ENCODE peak calls at places on chromosomes 1 and 21, in eight cellular contexts. H is stomach; R is heart right ventricle; S is upper lobe of right lung; A is fibroblast of lung; G is SJSA1; I is CD8-positive, alpha-beta T cell; X is CD4-positive, alpha-beta memory T cell. C is an unnamed sample.

GRCh38 chr1:40232444-40232843 is 15.3 kb upstream of the TMCO2 start:
- DNase-seq in I (no peak), A (no peak), G (no peak), S (no peak), H (no peak), X (peak; percentile 58), R (no peak), C (no peak)

GRCh38 chr1:201370500-201370899 is 7.0 kb downstream of the TNNT2 start:
- DNase-seq in X (no peak), A (no peak), R (no peak), S (no peak), G (no peak), I (no peak), H (no peak), C (no peak)

GRCh38 chr1:51666463-51666862 is 49.6 kb downstream of the OSBPL9 start:
- DNase-seq in S (no peak), A (peak; percentile 96), H (no peak), I (no peak), R (peak; percentile 22), X (no peak), G (no peak), C (no peak)

GRCh38 chr1:240426056-240426455 is 185.9 kb downstream of the GREM2 start:
- DNase-seq in A (peak; percentile 24), R (no peak), G (no peak), H (no peak), X (no peak), I (no peak), S (no peak), C (no peak)

GRCh38 chr1:27548858-27549719 is 54.9 kb downstream of the AHDC1 start:
- DNase-seq in A (no peak), I (no peak), X (peak; percentile 12), R (no peak), G (no peak), S (no peak), H (no peak), C (no peak)

GRCh38 chr1:41851589-41851988 is 67.1 kb downstream of the HIVEP3 start:
- DNase-seq in H (no peak), A (peak; percentile 91), G (no peak), R (no peak), X (no peak), I (no peak), S (no peak), C (peak; percentile 51)

GRCh38 chr1:106615473-106615872 is 441.0 kb upstream of the PRMT6 start:
- DNase-seq in X (no peak), H (no peak), A (no peak), I (no peak), G (no peak), S (no peak), R (no peak), C (no peak)

GRCh38 chr1:175824079-175824478 is 80.7 kb upstream of the TNR start:
- DNase-seq in X (no peak), H (no peak), R (peak; percentile 21), S (no peak), I (no peak), G (no peak), A (no peak), C (no peak)

GRCh38 chr1:204149107-204149506 is 2.7 kb downstream of the ETNK2 start:
- DNase-seq in I (no peak), G (no peak), H (no peak), R (no peak), S (no peak), A (no peak), X (no peak), C (no peak)

GRCh38 chr1:247288341-247288740 is 32.5 kb downstream of the VN1R5 start:
- DNase-seq in G (no peak), H (no peak), S (no peak), A (no peak), I (no peak), R (no peak), X (no peak), C (no peak)

GRCh38 chr1:41716188-41717130 is 202.3 kb downstream of the HIVEP3 start:
- DNase-seq in R (no peak), I (no peak), S (no peak), X (no peak), A (peak; percentile 19), G (no peak), H (no peak), C (no peak)

GRCh38 chr21:43734830-43735229 is 15.9 kb downstream of the PDXK start:
- DNase-seq in G (no peak), I (no peak), H (peak; percentile 54), X (no peak), A (peak; percentile 87), R (no peak), S (peak; percentile 77), C (no peak)

DNA sequence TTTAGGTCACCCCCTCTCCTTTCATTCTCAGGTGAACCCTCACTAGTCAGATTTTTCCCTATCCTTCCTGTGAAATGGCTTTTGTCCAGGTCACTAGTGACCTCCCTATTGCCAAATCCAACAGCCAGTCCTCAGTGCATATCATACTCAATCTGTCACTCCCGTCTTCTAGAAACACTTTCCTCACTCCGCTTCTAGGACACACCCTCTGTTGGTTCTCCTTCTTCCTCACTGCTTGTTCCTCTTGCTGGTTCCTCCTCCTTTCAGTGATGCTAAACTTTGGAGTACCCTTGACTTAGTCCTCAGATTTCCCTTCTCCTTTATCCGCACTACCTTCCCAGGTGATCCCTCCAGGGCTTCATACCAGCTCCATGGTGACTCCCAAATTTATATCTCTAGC is 94.3 kb downstream of the RNF220 start:
- DNase-seq in A (no peak), H (no peak), G (no peak), S (no peak), R (no peak), X (no peak), I (no peak), C (no peak)
- H3K27me3 ChIP-seq in A (peaks cover 37% of the 10 kb centered on the region), H (peaks cover 48% of the 10 kb centered on the region), G (peaks cover 32% of the 10 kb centered on the region), S (peaks cover 11% of the 10 kb centered on the region), R (no peaks in the 10 kb centered on the region), X (no peaks in the 10 kb centered on the region), I (no peaks in the 10 kb centered on the region), C (peaks cover 26% of the 10 kb centered on the region)

GRCh38 chr1:155812878-155813277 is 44.1 kb downstream of the GON4L start:
- DNase-seq in I (no peak), G (no peak), S (no peak), R (no peak), X (no peak), A (no peak), H (no peak), C (no peak)
- H3K36me3 ChIP-seq in I (peaks cover 35% of the 10 kb centered on the region), G (peaks cover 76% of the 10 kb centered on the region), S (peaks cover 85% of the 10 kb centered on the region), R (peaks cover 91% of the 10 kb centered on the region), X (peaks cover 34% of the 10 kb centered on the region), A (peaks cover 3% of the 10 kb centered on the region), H (peaks cover 19% of the 10 kb centered on the region), C (peaks cover 38% of the 10 kb centered on the region)

DNA sequence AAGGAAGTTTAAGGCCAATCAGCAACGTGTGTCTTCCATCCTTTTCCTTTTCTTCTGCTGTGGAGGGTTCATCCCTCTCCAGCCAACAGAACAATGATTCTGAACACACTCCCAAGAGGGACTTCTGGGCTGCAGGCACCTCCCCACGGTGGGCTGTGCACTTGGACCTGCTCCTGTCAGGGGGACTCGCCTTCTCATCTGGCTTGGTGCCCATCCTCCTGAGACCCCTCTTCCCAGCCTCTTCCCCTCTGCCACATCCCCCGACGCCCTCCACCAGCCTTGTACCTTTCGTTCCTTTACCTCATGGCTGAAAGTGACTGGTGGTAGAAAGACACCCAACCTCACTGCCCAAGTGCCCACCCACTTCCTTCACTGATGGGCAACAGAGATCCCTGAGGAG is 26.0 kb upstream of the SLAMF9 start:
- DNase-seq in G (no peak), I (peak; percentile 34), A (no peak), R (no peak), S (no peak), H (no peak), X (no peak), C (no peak)
- H3K27me3 ChIP-seq in G (peaks cover 27% of the 10 kb centered on the region), I (no peaks in the 10 kb centered on the region), A (peaks cover 8% of the 10 kb centered on the region), R (peaks cover 29% of the 10 kb centered on the region), S (no peaks in the 10 kb centered on the region), H (no peaks in the 10 kb centered on the region), X (peaks cover 5% of the 10 kb centered on the region), C (peaks cover 4% of the 10 kb centered on the region)

DNA sequence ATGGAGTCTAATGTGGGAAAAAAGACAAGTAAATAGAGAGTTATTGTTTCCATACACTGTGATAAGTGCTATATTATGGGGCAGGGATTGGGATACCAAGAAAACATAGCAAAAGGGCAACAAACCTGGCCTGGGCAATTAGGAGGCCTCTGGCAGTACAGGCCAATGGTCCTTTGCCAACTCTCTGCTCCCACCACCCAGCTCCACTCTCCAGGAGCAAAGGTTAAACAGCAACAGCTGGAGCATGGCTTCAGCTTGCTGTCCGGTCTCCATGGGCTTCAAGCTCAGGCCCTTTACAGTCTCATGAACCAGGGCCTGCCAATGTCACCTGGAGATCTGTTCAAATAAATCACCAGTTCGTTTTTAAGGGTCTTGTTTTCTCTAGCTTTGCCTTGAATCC is 37.2 kb upstream of the ARHGAP29 start:
- DNase-seq in S (no peak), G (no peak), H (no peak), I (no peak), R (no peak), X (no peak), A (no peak), C (no peak)
- H3K36me3 ChIP-seq in S (no peaks in the 10 kb centered on the region), G (no peaks in the 10 kb centered on the region), H (no peaks in the 10 kb centered on the region), I (no peaks in the 10 kb centered on the region), R (no peaks in the 10 kb centered on the region), X (no peaks in the 10 kb centered on the region), A (no peaks in the 10 kb centered on the region), C (no peaks in the 10 kb centered on the region)

DNA sequence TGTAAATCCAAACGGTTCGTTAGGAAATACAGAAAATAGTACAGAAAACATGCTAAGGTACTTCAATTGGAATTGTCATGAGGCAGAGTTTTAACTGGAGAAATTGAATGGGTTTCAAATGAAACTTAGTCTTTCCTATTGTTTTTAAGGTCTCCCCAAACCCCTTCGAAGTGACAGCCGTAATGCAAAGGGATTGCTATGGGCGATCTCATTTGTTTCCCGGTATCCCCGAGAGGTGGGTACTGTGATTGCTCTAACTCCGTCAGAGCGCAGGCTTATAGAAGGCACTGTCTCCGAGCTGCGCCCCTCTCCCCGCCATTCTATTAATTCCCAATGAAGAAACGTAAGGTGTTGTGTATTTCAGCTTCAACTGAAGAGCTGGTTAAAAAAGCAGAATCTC is 22.0 kb upstream of the RNF187 start:
- DNase-seq in A (no peak), I (no peak), H (no peak), R (no peak), G (no peak), X (no peak), S (no peak), C (no peak)
- H3K27me3 ChIP-seq in A (peaks cover 22% of the 10 kb centered on the region), I (no peaks in the 10 kb centered on the region), H (peaks cover 99% of the 10 kb centered on the region), R (peaks cover 100% of the 10 kb centered on the region), G (peaks cover 76% of the 10 kb centered on the region), X (no peaks in the 10 kb centered on the region), S (peaks cover 93% of the 10 kb centered on the region), C (peaks cover 5% of the 10 kb centered on the region)

GRCh38 chr1:30038134-30039025 is 685.0 kb downstream of the MATN1 start:
- DNase-seq in A (no peak), G (no peak), X (no peak), H (no peak), S (peak; percentile 27), I (no peak), R (no peak), C (no peak)
- H3K36me3 ChIP-seq in A (no peaks in the 10 kb centered on the region), G (no peaks in the 10 kb centered on the region), X (no peaks in the 10 kb centered on the region), H (no peaks in the 10 kb centered on the region), S (no peaks in the 10 kb centered on the region), I (no peaks in the 10 kb centered on the region), R (no peaks in the 10 kb centered on the region), C (no peaks in the 10 kb centered on the region)

DNA sequence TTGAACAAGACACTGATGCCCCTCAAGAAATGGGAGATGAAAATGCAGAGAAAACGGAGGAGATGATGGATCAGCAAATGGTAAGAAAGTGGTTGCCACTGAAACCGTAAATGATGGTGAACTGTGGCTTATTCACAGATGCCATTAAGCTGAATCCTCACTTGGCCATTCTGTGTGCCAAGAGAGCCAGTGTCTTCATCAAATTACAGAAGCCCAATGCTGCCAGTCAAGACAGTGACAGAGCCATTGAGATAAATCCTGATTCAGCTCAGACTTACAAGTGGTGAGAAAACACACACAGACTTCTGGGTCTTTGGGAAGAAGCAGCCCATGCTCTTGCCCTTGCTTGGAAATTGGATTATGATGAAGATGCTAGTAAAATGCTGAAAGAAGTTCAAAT is 52.5 kb downstream of the NBPF6 start:
- DNase-seq in G (no peak), H (no peak), R (no peak), X (no peak), S (no peak), A (peak; percentile 66), I (no peak), C (no peak)
- H3K27me3 ChIP-seq in G (no peaks in the 10 kb centered on the region), H (no peaks in the 10 kb centered on the region), R (peaks cover 27% of the 10 kb centered on the region), X (no peaks in the 10 kb centered on the region), S (no peaks in the 10 kb centered on the region), A (no peaks in the 10 kb centered on the region), I (peaks cover 4% of the 10 kb centered on the region), C (no peaks in the 10 kb centered on the region)